ENCODE peak calls at places on chromosomes 1 and 21, in four cellular contexts. I, M, T and V are unnamed samples.

GRCh38 chr1:6249732-6250689 is 6.0 kb downstream of the HES3 start:
- DNase-seq in M (no peak), I (no peak), T (no peak), V (no peak)

GRCh38 chr1:96059736-96060135 is 661.8 kb upstream of the PTBP2 start:
- DNase-seq in T (no peak), M (no peak), I (no peak), V (no peak)

GRCh38 chr1:205600085-205600484 is 31.7 kb downstream of the ELK4 start:
- DNase-seq in M (no peak), T (no peak), I (no peak), V (no peak)

GRCh38 chr1:227744668-227745067 is 9.4 kb downstream of the SNAP47 start:
- DNase-seq in M (no peak), I (no peak), T (no peak), V (no peak)

GRCh38 chr1:32413507-32414185 is 19.4 kb upstream of the BSDC1 start:
- DNase-seq in M (peak; percentile 68), I (peak; percentile 50), T (no peak), V (peak; percentile 39)

GRCh38 chr1:184755226-184756065 is 788 bp upstream of the EDEM3 start:
- DNase-seq in M (peak; percentile 17), I (no peak), T (no peak), V (no peak)

GRCh38 chr21:16241500-16241963 is 511.8 kb downstream of the USP25 start:
- DNase-seq in I (no peak), M (no peak), T (no peak), V (no peak)

GRCh38 chr21:27021046-27021445 is 54.2 kb upstream of the ADAMTS5 start:
- DNase-seq in T (no peak), I (no peak), M (no peak), V (no peak)

GRCh38 chr1:110749960-110750359 is 75.2 kb upstream of the KCNA3 start:
- DNase-seq in M (no peak), T (no peak), I (no peak), V (no peak)

GRCh38 chr1:203038217-203038741 is 12.0 kb downstream of the PPFIA4 start:
- DNase-seq in M (no peak), I (peak; percentile 56), T (no peak), V (peak; percentile 80)

GRCh38 chr1:89939693-89940438 is 55.0 kb upstream of the ZNF326 start:
- DNase-seq in I (no peak), T (no peak), M (no peak), V (no peak)

GRCh38 chr1:230875370-230875769 is 7.0 kb upstream of the C1orf198 start:
- DNase-seq in I (no peak), M (no peak), T (no peak), V (no peak)

GRCh38 chr1:87632232-87632631 is 303.6 kb downstream of the LMO4 start:
- DNase-seq in T (no peak), I (no peak), M (no peak), V (no peak)

GRCh38 chr21:39518845-39519205 is 67.1 kb downstream of the SH3BGR start:
- DNase-seq in I (peak; percentile 1), M (no peak), T (no peak), V (no peak)

GRCh38 chr1:206471415-206471801 is 1.1 kb downstream of the IKBKE start:
- DNase-seq in I (no peak), T (no peak), M (peak; percentile 45), V (no peak)

GRCh38 chr1:1914101-1914811 is 804 bp upstream of the CALML6 start:
- DNase-seq in T (no peak), I (no peak), M (no peak), V (peak; percentile 21)

GRCh38 chr1:235403598-235403997 is 36.4 kb downstream of the TBCE start:
- DNase-seq in T (no peak), M (no peak), I (no peak), V (no peak)

GRCh38 chr1:91884459-91885290 is 1.3 kb downstream of the TGFBR3 start:
- DNase-seq in M (no peak), T (peak; percentile 13), I (no peak), V (no peak)

GRCh38 chr21:42319851-42320602 is 4.8 kb upstream of the TFF3 start:
- DNase-seq in I (no peak), M (no peak), T (no peak), V (no peak)

GRCh38 chr1:235077571-235078479 is 50.8 kb downstream of the TOMM20 start:
- DNase-seq in M (no peak), T (no peak), I (no peak), V (no peak)

GRCh38 chr1:107076846-107077245 is 20.4 kb downstream of the PRMT6 start:
- DNase-seq in M (no peak), I (peak; percentile 85), T (no peak), V (no peak)

GRCh38 chr1:247482747-247483146 is 24.8 kb upstream of the OR2B11 start:
- DNase-seq in I (no peak), M (no peak), T (no peak), V (no peak)

GRCh38 chr1:229012823-229013222 is 258.1 kb upstream of the RAB4A start:
- DNase-seq in T (no peak), I (no peak), M (no peak), V (no peak)

GRCh38 chr1:115324649-115325420 is 13.2 kb downstream of the NGF start:
- DNase-seq in T (no peak), M (no peak), I (no peak), V (no peak)

GRCh38 chr1:1665815-1666251 is 7.0 kb upstream of the CDK11B start:
- DNase-seq in T (peak; percentile 29), M (no peak), I (no peak), V (no peak)

GRCh38 chr1:203338335-203339036 is 12.4 kb downstream of the FMOD start:
- DNase-seq in M (peak; percentile 83), I (no peak), T (peak; percentile 30), V (peak; percentile 58)

GRCh38 chr1:169115891-169116585 is 9.5 kb downstream of the ATP1B1 start:
- DNase-seq in I (no peak), T (no peak), M (peak; percentile 28), V (peak; percentile 80)

GRCh38 chr1:26538480-26539412 is 9.2 kb downstream of the RPS6KA1 start:
- DNase-seq in M (peak; percentile 71), I (no peak), T (no peak), V (no peak)

GRCh38 chr1:160114085-160114484 is 1.5 kb upstream of the ATP1A2 start:
- DNase-seq in I (no peak), T (no peak), M (no peak), V (peak; percentile 59)

GRCh38 chr1:156104065-156104810 is 10.3 kb upstream of the LMNA start:
- DNase-seq in I (peak; percentile 84), M (no peak), T (no peak), V (peak; percentile 78)

GRCh38 chr1:27153549-27153886 is 1.4 kb downstream of the SLC9A1 start:
- DNase-seq in M (no peak), T (no peak), I (no peak), V (no peak)

GRCh38 chr1:94031154-94031553 is 89.8 kb downstream of the ABCA4 start:
- DNase-seq in I (no peak), T (no peak), M (no peak), V (no peak)

GRCh38 chr1:228064296-228064695 is 18.2 kb upstream of the ARF1 start:
- DNase-seq in M (no peak), T (no peak), I (no peak), V (no peak)

GRCh38 chr1:14759843-14760242 is 161.4 kb downstream of the KAZN start:
- DNase-seq in T (no peak), I (no peak), M (no peak), V (no peak)

GRCh38 chr1:208374391-208374941 is 130.3 kb upstream of the PLXNA2 start:
- DNase-seq in I (no peak), T (no peak), M (no peak), V (no peak)